ENCODE peak calls at places on chromosomes 7 and 10, in nine cellular contexts. C is endothelial cell of umbilical vein, M is tibial nerve, P is lower leg skin, A is left ventricle myocardium inferior, W is stomach, Z is body of pancreas, X is GM12865, V is uterus. B is an unnamed sample.

GRCh38 chr7:152076324-152076821 is 50.9 kb downstream of the GALNT11 start:
- DNase-seq in C (peak), M (peak), P (no peak), A (no peak), W (peak), Z (peak), X (peak), V (no peak), B (peak)

GRCh38 chr10:132548106-132548823 is 10.7 kb downstream of the INPP5A start:
- DNase-seq in C (no peak), M (no peak), P (no peak), A (no peak), W (peak), Z (no peak), X (peak), V (no peak), B (no peak)

GRCh38 chr7:39609462-39610149 is 13.8 kb upstream of the RALA start:
- DNase-seq in C (peak), M (no peak), P (no peak), A (peak), W (no peak), Z (no peak), X (peak), V (no peak), B (no peak)

GRCh38 chr7:93148135-93148534 is at the start of gene SAMD9L:
- DNase-seq in C (peak), M (no peak), P (no peak), A (no peak), W (no peak), Z (no peak), X (peak), V (no peak), B (no peak)

GRCh38 chr10:33229252-33229943 is 105.1 kb downstream of the NRP1 start:
- DNase-seq in C (peak), M (no peak), P (no peak), A (no peak), W (no peak), Z (no peak), X (no peak), V (no peak), B (no peak)

GRCh38 chr10:86756511-86757109 is at the start of gene BMPR1A:
- DNase-seq in C (no peak), M (peak), P (peak), A (peak), W (peak), Z (peak), X (peak), V (no peak), B (no peak)

GRCh38 chr7:18903676-18904075 is 213.8 kb downstream of the TWIST1 start:
- DNase-seq in C (no peak), M (no peak), P (no peak), A (no peak), W (no peak), Z (no peak), X (no peak), V (no peak), B (no peak)

GRCh38 chr10:62471718-62472117 is 97.5 kb downstream of the ZNF365 start:
- DNase-seq in C (no peak), M (no peak), P (no peak), A (no peak), W (no peak), Z (no peak), X (no peak), V (no peak), B (no peak)

GRCh38 chr10:111076682-111077661 is at the start of gene ADRA2A:
- DNase-seq in C (peak), M (no peak), P (no peak), A (peak), W (peak), Z (peak), X (no peak), V (peak), B (no peak)

GRCh38 chr10:51000164-51000563 is 74.1 kb upstream of the PRKG1 start:
- DNase-seq in C (no peak), M (no peak), P (no peak), A (no peak), W (no peak), Z (peak), X (no peak), V (no peak), B (no peak)

GRCh38 chr7:121157341-121157751 is 168.8 kb downstream of the CPED1 start:
- DNase-seq in C (no peak), M (no peak), P (no peak), A (no peak), W (no peak), Z (no peak), X (no peak), V (no peak), B (no peak)

GRCh38 chr10:78038105-78038504 is 4.4 kb downstream of the RPS24 start:
- DNase-seq in C (peak), M (no peak), P (no peak), A (no peak), W (no peak), Z (no peak), X (no peak), V (no peak), B (no peak)

GRCh38 chr10:974038-974784 is 14.0 kb upstream of the GTPBP4 start:
- DNase-seq in C (no peak), M (no peak), P (no peak), A (no peak), W (peak), Z (peak), X (peak), V (no peak), B (no peak)

GRCh38 chr10:86400705-86401587 is 34.4 kb upstream of the GRID1 start:
- DNase-seq in C (no peak), M (no peak), P (no peak), A (peak), W (peak), Z (peak), X (peak), V (peak), B (no peak)

GRCh38 chr7:97116308-97116707 is 1.2 kb upstream of the SDHAF3 start:
- DNase-seq in C (no peak), M (no peak), P (no peak), A (no peak), W (no peak), Z (peak), X (peak), V (no peak), B (peak)

GRCh38 chr10:30602747-30603146 is 26.8 kb downstream of the LYZL2 start:
- DNase-seq in C (no peak), M (no peak), P (no peak), A (no peak), W (no peak), Z (no peak), X (no peak), V (no peak), B (no peak)

GRCh38 chr7:24788956-24789576 is 31.8 kb upstream of the GSDME start:
- DNase-seq in C (no peak), M (no peak), P (no peak), A (no peak), W (no peak), Z (no peak), X (no peak), V (no peak), B (no peak)

GRCh38 chr7:131072505-131073091 is 255.1 kb upstream of the MKLN1 start:
- DNase-seq in C (peak), M (no peak), P (no peak), A (no peak), W (no peak), Z (no peak), X (peak), V (no peak), B (no peak)

GRCh38 chr10:92901819-92902234 is 53.5 kb downstream of the EXOC6 start:
- DNase-seq in C (no peak), M (no peak), P (no peak), A (no peak), W (no peak), Z (no peak), X (peak), V (no peak), B (no peak)

GRCh38 chr7:147640821-147641220 is 949.7 kb upstream of the C7orf33 start:
- DNase-seq in C (no peak), M (no peak), P (no peak), A (no peak), W (no peak), Z (no peak), X (no peak), V (no peak), B (no peak)

GRCh38 chr7:4854916-4855315 is 6.9 kb downstream of the PAPOLB start:
- DNase-seq in C (no peak), M (no peak), P (no peak), A (no peak), W (no peak), Z (no peak), X (no peak), V (no peak), B (no peak)

GRCh38 chr7:2012981-2013380 is 219.8 kb downstream of the MAD1L1 start:
- DNase-seq in C (no peak), M (no peak), P (no peak), A (peak), W (peak), Z (no peak), X (no peak), V (no peak), B (no peak)

GRCh38 chr10:125209591-125210373 is 49.4 kb upstream of the CTBP2 start:
- DNase-seq in C (peak), M (no peak), P (no peak), A (no peak), W (no peak), Z (no peak), X (no peak), V (no peak), B (no peak)

GRCh38 chr10:129960493-129961273 is 3.4 kb downstream of the EBF3 start:
- DNase-seq in C (no peak), M (no peak), P (no peak), A (no peak), W (no peak), Z (no peak), X (no peak), V (no peak), B (no peak)

GRCh38 chr7:43716598-43716997 is 12.7 kb downstream of the COA1 start:
- DNase-seq in C (no peak), M (no peak), P (no peak), A (no peak), W (no peak), Z (no peak), X (no peak), V (no peak), B (no peak)

GRCh38 chr10:335151-335800 is 200.0 kb downstream of the ZMYND11 start:
- DNase-seq in C (no peak), M (no peak), P (no peak), A (no peak), W (no peak), Z (no peak), X (no peak), V (no peak), B (no peak)

GRCh38 chr10:20233423-20233822 is 417.2 kb downstream of the PLXDC2 start:
- DNase-seq in C (no peak), M (no peak), P (no peak), A (no peak), W (no peak), Z (no peak), X (no peak), V (no peak), B (no peak)

GRCh38 chr10:129507216-129507615 is 40.2 kb downstream of the MGMT start:
- DNase-seq in C (no peak), M (no peak), P (no peak), A (no peak), W (no peak), Z (no peak), X (no peak), V (no peak), B (no peak)

GRCh38 chr7:73717991-73718405 is 1.5 kb downstream of the STX1A start:
- DNase-seq in C (peak), M (no peak), P (no peak), A (no peak), W (no peak), Z (peak), X (peak), V (no peak), B (no peak)

GRCh38 chr10:20713420-20713819 is 183.7 kb downstream of the NEBL start:
- DNase-seq in C (no peak), M (no peak), P (no peak), A (no peak), W (no peak), Z (no peak), X (no peak), V (no peak), B (no peak)

GRCh38 chr10:129929343-129930297 is 34.5 kb downstream of the EBF3 start:
- DNase-seq in C (no peak), M (no peak), P (no peak), A (peak), W (no peak), Z (no peak), X (no peak), V (no peak), B (no peak)

GRCh38 chr10:33139191-33139646 is 181.2 kb upstream of the ITGB1 start:
- DNase-seq in C (no peak), M (no peak), P (no peak), A (no peak), W (no peak), Z (no peak), X (peak), V (no peak), B (no peak)

GRCh38 chr7:22549051-22549450 is 49.1 kb upstream of the STEAP1B start:
- DNase-seq in C (no peak), M (no peak), P (no peak), A (no peak), W (no peak), Z (no peak), X (no peak), V (no peak), B (no peak)

GRCh38 chr10:93435061-93435491 is 47.1 kb downstream of the MYOF start:
- DNase-seq in C (no peak), M (no peak), P (no peak), A (no peak), W (no peak), Z (no peak), X (no peak), V (no peak), B (no peak)

DNA sequence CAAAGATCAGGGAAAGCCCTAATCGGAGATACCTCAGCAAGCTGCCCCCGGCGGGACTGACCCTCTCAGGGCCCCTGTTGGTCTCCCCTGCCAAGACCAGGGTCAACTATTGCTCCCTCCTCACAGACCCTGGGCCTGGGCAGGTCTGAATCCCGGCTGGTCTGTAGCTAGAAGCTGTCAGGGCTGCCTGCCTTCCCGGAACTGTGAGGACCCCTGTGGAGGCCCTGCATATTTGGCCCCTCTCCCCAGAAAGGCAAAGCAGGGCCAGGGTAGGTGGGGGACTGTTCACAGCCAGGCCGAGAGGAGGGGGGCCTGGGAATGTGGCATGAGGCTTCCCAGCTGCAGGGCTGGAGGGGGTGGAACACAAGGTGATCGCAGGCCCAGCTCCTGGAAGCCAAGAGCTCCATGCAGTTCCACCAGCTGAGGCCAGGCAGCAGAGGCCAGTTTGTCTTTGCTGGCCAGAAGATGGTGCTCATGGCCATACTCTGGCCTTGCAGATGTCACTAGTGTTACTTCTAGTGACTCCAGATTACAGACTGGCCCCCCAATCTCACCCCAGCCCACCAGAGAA is 24.1 kb downstream of the TBATA start:
- DNase-seq in C (no peak), M (no peak), P (no peak), A (no peak), W (no peak), Z (no peak), X (no peak), V (no peak), B (no peak)
- TF ChIP-seq CTCF in C (no peak), M (no peak), P (no peak), A (peak), W (no peak), Z (no peak), X (no peak), V (no peak), B (no peak)

GRCh38 chr7:98627062-98627790 is 10.1 kb downstream of the NPTX2 start:
- DNase-seq in C (no peak), M (no peak), P (no peak), A (no peak), W (peak), Z (no peak), X (no peak), V (no peak), B (no peak)

GRCh38 chr7:98621573-98622482 is 4.7 kb downstream of the NPTX2 start:
- DNase-seq in C (no peak), M (no peak), P (no peak), A (no peak), W (peak), Z (no peak), X (no peak), V (no peak), B (no peak)

GRCh38 chr7:98622926-98623325 is 5.8 kb downstream of the NPTX2 start:
- DNase-seq in C (no peak), M (no peak), P (no peak), A (no peak), W (peak), Z (no peak), X (no peak), V (no peak), B (no peak)

GRCh38 chr7:98626393-98627061 is 9.4 kb downstream of the NPTX2 start:
- DNase-seq in C (no peak), M (no peak), P (no peak), A (no peak), W (no peak), Z (no peak), X (no peak), V (no peak), B (no peak)

DNA sequence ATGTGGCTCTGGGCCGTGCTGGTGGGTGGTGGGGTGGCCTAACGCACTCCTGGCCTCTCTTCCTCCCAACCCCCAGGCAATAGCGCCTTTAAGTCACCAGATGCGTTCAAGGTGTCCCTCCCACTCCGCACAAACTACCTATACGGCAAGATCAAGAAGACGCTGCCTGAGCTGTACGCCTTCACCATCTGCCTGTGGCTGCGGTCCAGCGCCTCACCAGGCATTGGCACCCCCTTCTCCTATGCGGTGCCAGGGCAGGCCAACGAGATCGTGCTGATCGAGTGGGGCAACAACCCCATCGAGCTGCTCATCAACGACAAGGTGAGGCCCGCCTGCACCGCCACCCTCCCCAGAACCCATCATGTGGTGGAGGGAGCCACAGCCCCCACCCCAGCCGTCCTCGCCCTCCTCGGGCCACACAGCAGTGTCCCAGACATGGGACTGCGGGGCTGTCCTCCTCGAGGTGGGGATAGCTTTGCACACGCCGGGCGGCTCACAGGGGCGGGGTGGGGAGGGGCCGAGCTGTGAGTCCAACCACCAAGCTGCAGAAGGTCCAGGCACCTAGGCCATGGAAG is 7.8 kb downstream of the NPTX2 start:
- DNase-seq in C (no peak), M (no peak), P (no peak), A (no peak), W (peak), Z (no peak), X (no peak), V (no peak), B (no peak)
- H3K4me3 ChIP-seq in C (no peak), M (no peak), P (no peak), A (no peak), W (no peak), Z (no peak), X (no peak), V (no peak), B (no peak)

GRCh38 chr7:46747869-46748576 is 827.0 kb upstream of the IGFBP3 start:
- DNase-seq in C (peak), M (no peak), P (no peak), A (no peak), W (no peak), Z (no peak), X (no peak), V (no peak), B (no peak)

GRCh38 chr7:46742608-46743000 is 821.5 kb upstream of the IGFBP3 start:
- DNase-seq in C (peak), M (no peak), P (no peak), A (no peak), W (no peak), Z (no peak), X (no peak), V (no peak), B (no peak)

GRCh38 chr7:46747222-46747621 is 826.1 kb upstream of the IGFBP3 start:
- DNase-seq in C (no peak), M (no peak), P (no peak), A (no peak), W (no peak), Z (no peak), X (peak), V (no peak), B (no peak)

GRCh38 chr7:46744957-46745699 is 824.1 kb upstream of the IGFBP3 start:
- DNase-seq in C (peak), M (no peak), P (no peak), A (no peak), W (no peak), Z (no peak), X (no peak), V (no peak), B (no peak)

DNA sequence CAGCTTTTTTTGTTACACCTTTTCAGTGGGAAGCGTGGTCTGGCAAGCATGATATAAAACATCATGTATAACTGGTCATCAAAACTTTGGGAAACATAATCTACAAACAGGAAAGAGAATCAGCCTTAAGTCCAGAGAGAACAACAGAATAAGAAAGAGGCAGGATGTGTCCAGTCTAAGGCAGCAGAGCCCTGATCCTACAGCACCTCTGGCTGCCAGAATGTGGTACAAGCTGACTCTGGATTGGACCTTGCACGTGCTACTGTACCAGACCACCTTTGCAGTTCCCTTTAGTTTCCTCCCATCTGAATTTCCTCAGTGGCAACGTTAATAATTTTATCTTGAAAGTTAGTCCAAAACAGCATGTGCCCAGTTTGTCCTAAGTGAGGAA is 824.6 kb upstream of the IGFBP3 start:
- DNase-seq in C (peak), M (no peak), P (no peak), A (no peak), W (no peak), Z (peak), X (no peak), V (no peak), B (no peak)
- TF ChIP-seq CTCF in C (peak), M (no peak), P (no peak), A (peak), W (no peak), Z (no peak), X (no peak), V (no peak), B (no peak)

DNA sequence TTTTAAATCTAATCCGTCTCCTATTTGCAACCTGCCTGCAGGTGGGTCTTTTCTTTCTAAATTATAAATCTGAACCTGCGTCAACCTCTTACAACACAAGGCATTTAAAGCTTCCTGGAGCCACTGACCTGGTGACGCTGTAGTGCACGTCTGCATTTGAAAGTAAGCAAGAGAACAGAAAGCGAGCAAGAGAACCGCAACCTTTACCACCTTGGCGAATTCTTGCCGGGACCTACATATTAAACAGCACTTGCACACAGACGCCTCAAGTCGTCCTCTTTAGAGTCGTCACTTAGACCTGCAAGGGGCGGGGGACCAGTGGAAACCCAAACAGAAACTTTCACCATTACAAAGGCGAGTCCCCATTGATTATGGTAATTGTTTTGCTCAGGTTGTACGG is 9.5 kb downstream of the GLI3 start:
- DNase-seq in C (no peak), M (no peak), P (no peak), A (no peak), W (no peak), Z (no peak), X (peak), V (no peak), B (peak)
- H3K4me3 ChIP-seq in C (no peak), M (no peak), P (peak), A (peak), W (peak), Z (no peak), X (peak), V (peak), B (no peak)

GRCh38 chr7:101856488-101857357 is 39.3 kb downstream of the CUX1 start:
- DNase-seq in C (peak), M (peak), P (peak), A (peak), W (peak), Z (peak), X (peak), V (peak), B (peak)
- TF ChIP-seq CTCF in C (peak), M (peak), P (no peak), A (peak), W (no peak), Z (peak), X (peak), V (no peak), B (peak)

B was measured in GM12864.